ENCODE peak calls at places on chromosomes 5 and 9, in eight cellular contexts. S, G, I, D, K, V, A and N are unnamed samples.
A peak's percentile ranks its signal among the peaks of the same experiment; 100 is the strongest.

GRCh38 chr9:76151267-76151666 is 243.0 kb downstream of the RFK start:
- DNase-seq in D (no peak), G (no peak), K (no peak), I (no peak), V (no peak), S (no peak), A (no peak), N (no peak)

GRCh38 chr5:126865299-126865698 is 88.4 kb downstream of the LMNB1 start:
- DNase-seq in G (no peak), A (no peak), D (no peak), K (no peak), S (no peak), I (no peak), V (no peak), N (peak; percentile 59)

GRCh38 chr5:80941496-80941895 is 18.7 kb upstream of the RASGRF2 start:
- DNase-seq in A (no peak), D (no peak), S (no peak), I (no peak), K (no peak), V (no peak), G (no peak), N (no peak)

GRCh38 chr5:171342362-171343111 is 33.5 kb downstream of the TLX3 start:
- DNase-seq in K (no peak), D (no peak), A (peak; percentile 47), I (peak; percentile 30), S (peak; percentile 40), V (no peak), G (peak; percentile 61), N (peak; percentile 46)

GRCh38 chr9:129006328-129007034 is 21.6 kb downstream of the SH3GLB2 start:
- DNase-seq in A (peak; percentile 72), I (peak; percentile 86), G (peak; percentile 78), S (peak; percentile 72), K (peak; percentile 79), V (peak; percentile 63), D (no peak), N (peak; percentile 92)

GRCh38 chr5:137666901-137667300 is 69.0 kb downstream of the KLHL3 start:
- DNase-seq in I (no peak), K (no peak), S (no peak), G (no peak), V (no peak), D (no peak), A (no peak), N (no peak)

GRCh38 chr5:81718300-81718699 is 32.6 kb downstream of the SSBP2 start:
- DNase-seq in K (no peak), I (no peak), S (no peak), A (no peak), G (peak; percentile 7), V (no peak), D (no peak), N (no peak)

GRCh38 chr5:175351126-175351525 is 92.9 kb downstream of the DRD1 start:
- DNase-seq in K (no peak), G (no peak), S (no peak), I (no peak), V (no peak), D (no peak), A (no peak), N (no peak)

GRCh38 chr9:87793292-87793691 is 67.4 kb downstream of the CTSL start:
- DNase-seq in D (peak; percentile 37), K (no peak), G (peak; percentile 75), V (peak; percentile 42), I (no peak), S (no peak), A (peak; percentile 48), N (peak; percentile 79)

GRCh38 chr9:87796232-87796631 is 70.3 kb downstream of the CTSL start:
- DNase-seq in I (no peak), D (no peak), K (no peak), S (no peak), A (no peak), G (no peak), V (peak; percentile 37), N (no peak)

GRCh38 chr9:87787735-87788134 is 61.8 kb downstream of the CTSL start:
- DNase-seq in D (no peak), I (no peak), S (no peak), A (no peak), K (no peak), V (no peak), G (no peak), N (no peak)

GRCh38 chr9:87795178-87795577 is 69.3 kb downstream of the CTSL start:
- DNase-seq in I (no peak), V (no peak), S (no peak), K (no peak), A (no peak), D (no peak), G (peak; percentile 69), N (no peak)

DNA sequence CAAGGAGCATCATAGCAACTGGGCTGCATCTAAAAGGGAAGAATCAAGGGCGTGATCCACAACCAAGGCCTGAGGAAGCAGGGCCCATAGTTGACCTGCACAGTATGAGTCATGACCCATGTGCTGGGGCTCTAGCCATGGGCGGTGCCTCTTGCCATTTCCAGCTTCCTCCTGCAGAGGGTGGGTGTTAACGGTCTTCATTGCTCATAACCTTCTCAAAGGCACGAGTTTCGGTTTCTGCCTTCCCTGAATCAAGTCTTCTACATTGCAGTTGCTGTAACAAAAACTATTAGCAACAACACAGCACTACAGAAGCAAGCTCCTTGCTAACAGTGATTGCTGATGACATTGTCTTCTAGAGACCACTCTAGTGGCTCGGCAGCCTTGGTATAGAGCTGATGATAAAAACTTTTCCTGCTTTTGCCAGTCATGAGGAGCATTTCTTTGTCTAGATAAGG is 66.9 kb downstream of the CTSL start:
- DNase-seq in D (peak; percentile 87), V (peak; percentile 86), S (peak; percentile 40), I (no peak), A (peak; percentile 72), G (peak; percentile 93), K (peak; percentile 21), N (peak; percentile 94)
- TF ChIP-seq POLR2A in D (no peak), V (peak; percentile 36), S (no peak), I (no peak), A (no peak), G (peak; percentile 27), K (no peak), N (no peak)

GRCh38 chr5:155406815-155407214 is 393.3 kb downstream of the KIF4B start:
- DNase-seq in V (no peak), A (no peak), G (no peak), S (no peak), K (no peak), D (no peak), I (no peak), N (no peak)
- TF ChIP-seq POLR2A in V (no peak), A (no peak), G (no peak), S (no peak), K (no peak), D (no peak), I (no peak), N (no peak)

GRCh38 chr9:137487454-137488329 is 28.6 kb upstream of the NSMF start:
- DNase-seq in D (no peak), G (no peak), V (no peak), S (no peak), I (no peak), K (no peak), A (no peak), N (no peak)
- TF ChIP-seq POLR2A in D (no peak), G (no peak), V (no peak), S (no peak), I (no peak), K (no peak), A (no peak), N (no peak)

GRCh38 chr9:1057910-1058309 is 7.8 kb downstream of the DMRT2 start:
- DNase-seq in V (no peak), G (no peak), A (no peak), K (no peak), I (no peak), S (no peak), D (no peak), N (no peak)
- TF ChIP-seq POLR2A in V (no peak), G (no peak), A (no peak), K (no peak), I (no peak), S (no peak), D (no peak), N (no peak)

GRCh38 chr9:105694320-105694847 is at the start of gene TMEM38B:
- DNase-seq in V (peak; percentile 85), S (peak; percentile 86), G (peak; percentile 83), K (peak; percentile 80), A (peak; percentile 32), I (peak; percentile 82), D (peak; percentile 66), N (peak; percentile 97)
- TF ChIP-seq POLR2A in V (peak; percentile 72), S (no peak), G (peak; percentile 60), K (peak; percentile 75), A (peak; percentile 70), I (peak; percentile 38), D (peak; percentile 50), N (peak; percentile 76)